ENCODE peak calls at places on chromosomes 5 and 9, in nine cellular contexts. B is HEK293T; G is stimulated activated CD4-positive, alpha-beta T cell treated with anti-CD3 and anti-CD28 coated beads, Interleukin-1b, Interleukin-23, amount 100 ng/mL, for 48 hours; H is left ventricle myocardium inferior; E is NCI-H2107; Y is endothelial cell; D is cardiac fibroblast; S is AG04450; U is stimulated activated CD8-positive, alpha-beta memory T cell treated with anti-CD3 and anti-CD28 coated beads, Interleukin-15, amount 100 ng/mL, for 1 hour. N is an unnamed sample.

GRCh38 chr5:81232449-81233079 is 558 bp upstream of the CKMT2 start:
- DNase-seq in S (no peak), E (no peak), G (no peak), H (peak; percentile 85), B (no peak), Y (no peak), D (peak; percentile 64), U (no peak), N (peak; percentile 43)

GRCh38 chr5:71887680-71888079 is 168.6 kb downstream of the CARTPT start:
- DNase-seq in D (peak; percentile 95), U (no peak), H (no peak), E (no peak), Y (no peak), G (no peak), B (peak; percentile 39), S (peak; percentile 62), N (peak; percentile 65)

GRCh38 chr5:113047234-113047633 is 70.6 kb downstream of the DCP2 start:
- DNase-seq in H (no peak), U (no peak), Y (no peak), E (no peak), G (no peak), D (peak; percentile 61), S (no peak), B (no peak), N (no peak)

GRCh38 chr9:113502427-113503008 is 39.0 kb downstream of the RGS3 start:
- DNase-seq in D (no peak), B (no peak), G (no peak), U (no peak), H (no peak), E (no peak), S (no peak), Y (no peak), N (no peak)

GRCh38 chr5:139105621-139106071 is 92.5 kb downstream of the SIL1 start:
- DNase-seq in B (no peak), H (no peak), D (no peak), Y (no peak), E (peak; percentile 24), S (no peak), G (no peak), U (no peak), N (peak; percentile 98)

GRCh38 chr5:154482528-154483449 is 4.8 kb upstream of the HAND1 start:
- DNase-seq in U (no peak), H (no peak), E (no peak), G (no peak), Y (no peak), S (no peak), B (peak; percentile 68), D (no peak), N (no peak)

GRCh38 chr9:134592018-134592818 is 49.4 kb upstream of the COL5A1 start:
- DNase-seq in G (no peak), D (peak; percentile 97), B (no peak), Y (no peak), U (no peak), S (peak; percentile 38), H (peak; percentile 46), E (no peak), N (no peak)

GRCh38 chr9:137745541-137745991 is 126.8 kb downstream of the EHMT1 start:
- DNase-seq in G (no peak), H (no peak), E (peak; percentile 79), D (peak; percentile 27), Y (no peak), S (no peak), U (no peak), B (no peak), N (peak; percentile 79)

GRCh38 chr5:149323235-149324205 is 21.8 kb upstream of the GRPEL2 start:
- DNase-seq in H (no peak), E (no peak), G (no peak), D (peak; percentile 84), Y (no peak), B (no peak), S (no peak), U (no peak), N (no peak)

GRCh38 chr9:120463765-120464164 is 116.2 kb downstream of the CDK5RAP2 start:
- DNase-seq in E (no peak), U (no peak), B (no peak), D (no peak), Y (no peak), G (no peak), H (no peak), S (no peak), N (no peak)

GRCh38 chr5:174990909-174991308 is 266.5 kb downstream of the MSX2 start:
- DNase-seq in Y (no peak), E (no peak), S (no peak), U (no peak), B (no peak), G (no peak), D (no peak), H (peak; percentile 43), N (no peak)

GRCh38 chr5:67989457-67989856 is 226.1 kb upstream of the PIK3R1 start:
- DNase-seq in Y (no peak), B (no peak), U (no peak), D (peak; percentile 92), H (no peak), S (no peak), E (no peak), G (no peak), N (peak; percentile 58)

GRCh38 chr5:60280943-60281342 is 387.4 kb upstream of the PDE4D start:
- DNase-seq in E (no peak), U (no peak), B (no peak), Y (no peak), S (no peak), D (no peak), H (no peak), G (no peak), N (no peak)

GRCh38 chr9:127204771-127205470 is 59.7 kb upstream of the GARNL3 start:
- DNase-seq in E (peak; percentile 51), Y (no peak), B (peak; percentile 41), U (no peak), H (peak; percentile 20), G (peak; percentile 18), S (no peak), D (peak; percentile 44), N (peak; percentile 63)

GRCh38 chr9:70324963-70325362 is 66.2 kb downstream of the SMC5 start:
- DNase-seq in E (no peak), G (no peak), S (peak; percentile 30), B (no peak), H (no peak), Y (no peak), U (no peak), D (peak; percentile 78), N (no peak)

GRCh38 chr5:2096827-2097226 is 214.1 kb upstream of the IRX4 start:
- DNase-seq in U (no peak), H (no peak), S (no peak), D (no peak), Y (no peak), E (no peak), G (no peak), B (no peak), N (no peak)

GRCh38 chr9:94913550-94913949 is 187.1 kb downstream of the AOPEP start:
- DNase-seq in Y (no peak), B (no peak), S (no peak), H (no peak), D (no peak), E (no peak), G (no peak), U (no peak), N (peak; percentile 94)

GRCh38 chr5:65801332-65801731 is 79.3 kb downstream of the NLN start:
- DNase-seq in E (no peak), S (no peak), B (no peak), U (no peak), G (no peak), Y (no peak), H (no peak), D (peak; percentile 85), N (no peak)

GRCh38 chr9:128552744-128553221 is 396 bp downstream of the SPTAN1 start:
- DNase-seq in E (no peak), B (no peak), Y (no peak), S (no peak), D (peak; percentile 26), G (peak; percentile 45), H (peak; percentile 59), U (no peak), N (peak; percentile 87)

GRCh38 chr5:54492196-54492595 is 25.4 kb upstream of the SNX18 start:
- DNase-seq in B (no peak), U (no peak), E (no peak), S (no peak), D (peak; percentile 15), G (no peak), Y (no peak), H (no peak), N (no peak)

GRCh38 chr5:157744055-157745011 is 821 bp downstream of the LSM11 start:
- DNase-seq in D (no peak), Y (peak; percentile 42), S (no peak), E (no peak), G (peak; percentile 24), U (no peak), B (peak; percentile 22), H (peak; percentile 23), N (peak; percentile 65)

GRCh38 chr9:6383551-6384225 is 29.3 kb upstream of the UHRF2 start:
- DNase-seq in S (peak; percentile 24), G (no peak), U (no peak), E (no peak), H (no peak), B (no peak), D (peak; percentile 86), Y (no peak), N (no peak)

GRCh38 chr5:164203581-164204225 is 698.3 kb downstream of the MAT2B start:
- DNase-seq in Y (no peak), H (no peak), G (no peak), D (peak; percentile 76), B (no peak), U (no peak), E (no peak), S (no peak), N (no peak)

GRCh38 chr5:56012281-56012963 is 17.7 kb upstream of the IL6ST start:
- DNase-seq in Y (no peak), E (no peak), H (peak; percentile 22), D (peak; percentile 68), U (peak; percentile 2), B (no peak), G (peak; percentile 26), S (no peak), N (no peak)

GRCh38 chr9:29397148-29397547 is 1823.9 kb upstream of the C9orf72 start:
- DNase-seq in U (no peak), G (no peak), D (no peak), Y (no peak), S (no peak), E (no peak), H (no peak), B (no peak), N (no peak)

GRCh38 chr5:179161901-179162300 is 101.7 kb downstream of the ZNF354C start:
- DNase-seq in D (no peak), U (no peak), B (no peak), G (no peak), H (no peak), Y (no peak), E (no peak), S (no peak), N (no peak)

GRCh38 chr5:136308396-136308795 is 56.9 kb downstream of the TRPC7 start:
- DNase-seq in B (no peak), Y (no peak), E (no peak), H (no peak), U (no peak), S (no peak), D (no peak), G (no peak), N (no peak)

GRCh38 chr9:114011313-114011712 is 66.8 kb downstream of the AMBP start:
- DNase-seq in E (no peak), Y (peak; percentile 1), H (no peak), D (no peak), G (no peak), U (no peak), B (no peak), S (no peak), N (no peak)

GRCh38 chr5:94066437-94067207 is 325.2 kb upstream of the POU5F2 start:
- DNase-seq in Y (no peak), H (no peak), S (no peak), D (no peak), E (no peak), U (no peak), G (no peak), B (no peak), N (no peak)

GRCh38 chr9:112848316-112849151 is 42.1 kb downstream of the SLC46A2 start:
- DNase-seq in Y (no peak), G (no peak), H (no peak), S (no peak), E (no peak), B (no peak), U (no peak), D (no peak), N (peak; percentile 11)

GRCh38 chr5:1315709-1316587 is 21.1 kb upstream of the TERT start:
- DNase-seq in G (peak; percentile 58), D (peak; percentile 11), Y (no peak), H (no peak), B (no peak), E (peak; percentile 96), U (peak; percentile 21), S (no peak), N (peak; percentile 99)